ENCODE peak calls at places on chromosomes 13 and 19, in nine cellular contexts. J is effector memory CD4-positive, alpha-beta T cell; G is keratinocyte; V is cardiac muscle cell; A is SJSA1; P is thoracic aorta; Q is CD4-positive, alpha-beta memory T cell; U is GM23338; F is aorta. C is an unnamed sample. For H3K4me1, the result is how much of the 10 kb centered on the place peaks cover.

GRCh38 chr19:31937983-31938382 is 407.4 kb upstream of the ZNF507 start:
- DNase-seq in P (no peak), Q (no peak), A (no peak), F (no peak), V (no peak), J (no peak), U (no peak), G (no peak), C (no peak)

GRCh38 chr13:98470920-98471319 is 106.0 kb downstream of the STK24 start:
- DNase-seq in U (no peak), V (no peak), P (no peak), J (no peak), F (no peak), Q (no peak), G (no peak), A (no peak), C (no peak)

GRCh38 chr13:114234266-114234644 is 442 bp upstream of the CDC16 start:
- DNase-seq in J (no peak), V (no peak), G (no peak), A (no peak), F (no peak), U (peak), Q (no peak), P (no peak), C (no peak)

GRCh38 chr13:78102121-78102677 is 183.6 kb upstream of the EDNRB start:
- DNase-seq in F (peak), U (no peak), Q (no peak), J (no peak), G (peak), A (no peak), P (no peak), V (no peak), C (no peak)

GRCh38 chr13:102707465-102707864 is 12.6 kb upstream of the METTL21C start:
- DNase-seq in A (no peak), F (no peak), G (peak), J (no peak), U (no peak), P (no peak), V (no peak), Q (no peak), C (no peak)

GRCh38 chr19:33788676-33789075 is 8.0 kb upstream of the KCTD15 start:
- DNase-seq in P (no peak), J (no peak), U (no peak), A (no peak), Q (no peak), F (no peak), G (no peak), V (no peak), C (no peak)

GRCh38 chr19:10110076-10110971 is 1.2 kb upstream of the P2RY11 start:
- DNase-seq in A (no peak), G (no peak), Q (no peak), F (no peak), J (no peak), U (no peak), V (no peak), P (no peak), C (no peak)

GRCh38 chr19:10104665-10105221 is 1.4 kb upstream of the PPAN start:
- DNase-seq in A (no peak), V (no peak), G (no peak), P (no peak), U (no peak), J (peak), F (no peak), Q (peak), C (no peak)

GRCh38 chr13:40206241-40207109 is 460.0 kb downstream of the FOXO1 start:
- DNase-seq in P (no peak), F (no peak), A (no peak), Q (peak), J (peak), V (no peak), U (no peak), G (peak), C (peak)

GRCh38 chr19:54517483-54517882 is 14.9 kb downstream of the LAIR2 start:
- DNase-seq in A (peak), P (no peak), V (peak), G (no peak), Q (peak), F (peak), J (no peak), U (peak), C (no peak)

GRCh38 chr13:38630780-38631179 is 56.1 kb upstream of the FREM2 start:
- DNase-seq in Q (no peak), J (no peak), A (no peak), F (no peak), V (no peak), G (no peak), U (no peak), P (no peak), C (no peak)

GRCh38 chr19:19335408-19336158 is 15.0 kb downstream of the MAU2 start:
- DNase-seq in J (no peak), U (no peak), F (no peak), V (no peak), P (no peak), A (no peak), G (no peak), Q (no peak), C (no peak)

GRCh38 chr19:10126213-10126639 is 6.5 kb upstream of the EIF3G start:
- DNase-seq in V (no peak), F (no peak), P (no peak), Q (no peak), U (no peak), J (no peak), G (no peak), A (no peak), C (no peak)

GRCh38 chr13:114339779-114340534 is 25.7 kb downstream of the CHAMP1 start:
- DNase-seq in J (no peak), U (peak), F (no peak), A (no peak), Q (peak), V (no peak), P (no peak), G (no peak), C (no peak)

GRCh38 chr19:23799321-23799720 is 40.6 kb upstream of the ZNF681 start:
- DNase-seq in U (no peak), Q (peak), A (no peak), G (no peak), F (no peak), J (peak), V (peak), P (no peak), C (no peak)

GRCh38 chr13:113915012-113915763 is 51.3 kb upstream of the GAS6 start:
- DNase-seq in J (no peak), U (no peak), Q (no peak), V (no peak), F (no peak), A (no peak), G (no peak), P (no peak), C (no peak)

GRCh38 chr19:49882643-49883042 is 5.1 kb downstream of the TBC1D17 start:
- DNase-seq in F (no peak), V (no peak), Q (no peak), U (no peak), G (no peak), P (no peak), A (no peak), J (no peak), C (no peak)

GRCh38 chr19:49884109-49884508 is 6.6 kb downstream of the TBC1D17 start:
- DNase-seq in P (no peak), A (no peak), G (no peak), V (no peak), U (no peak), J (no peak), Q (no peak), F (no peak), C (no peak)

GRCh38 chr19:49887037-49887652 is 9.5 kb downstream of the IL4I1 start:
- DNase-seq in A (no peak), U (no peak), G (no peak), J (no peak), P (no peak), V (no peak), F (no peak), Q (no peak), C (no peak)

GRCh38 chr19:49883094-49883493 is 5.6 kb downstream of the TBC1D17 start:
- DNase-seq in U (no peak), Q (no peak), F (no peak), V (no peak), P (no peak), J (no peak), A (no peak), G (no peak), C (no peak)

DNA sequence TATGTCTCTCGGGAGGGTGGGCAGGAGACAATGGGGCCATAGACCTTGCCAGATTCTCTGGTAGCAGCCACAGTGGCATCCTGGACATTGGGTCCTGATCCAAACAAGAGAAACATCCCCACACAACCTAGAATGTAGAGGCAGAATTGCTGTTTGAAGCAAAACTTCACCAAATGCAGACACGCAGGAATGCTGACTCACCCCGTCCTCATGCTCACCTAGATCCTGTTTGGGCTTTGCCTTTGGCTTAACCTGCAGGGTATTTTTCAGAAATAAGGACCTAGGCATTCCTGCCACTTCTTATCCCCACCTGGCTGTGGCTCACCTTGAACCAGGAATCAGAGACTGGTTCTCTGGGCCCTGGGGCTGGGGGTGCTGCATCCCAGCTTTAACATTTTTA is 7.3 kb downstream of the TBC1D17 start:
- DNase-seq in A (no peak), G (no peak), P (no peak), J (no peak), U (no peak), V (no peak), Q (no peak), F (no peak), C (no peak)
- H3K4me1 ChIP-seq in A (under half), G (under half), P (under half), J (under half), U (under half), V (under half), Q (under half), F (under half), C (under half)

GRCh38 chr19:41297628-41298326 is 12.2 kb upstream of the CCDC97 start:
- DNase-seq in V (no peak), Q (no peak), F (no peak), G (no peak), J (no peak), U (no peak), P (no peak), A (no peak), C (no peak)
- H3K4me1 ChIP-seq in V (half or more), Q (half or more), F (under half), G (under half), J (half or more), U (under half), P (under half), A (under half), C (under half)

GRCh38 chr19:1362385-1363257 is 21.1 kb upstream of the NDUFS7 start:
- DNase-seq in G (no peak), F (no peak), V (no peak), A (no peak), U (no peak), P (no peak), J (no peak), Q (no peak), C (no peak)

GRCh38 chr19:1361601-1362384 is 21.9 kb upstream of the NDUFS7 start:
- DNase-seq in P (no peak), V (no peak), U (no peak), Q (no peak), G (no peak), J (no peak), A (no peak), F (no peak), C (no peak)

GRCh38 chr19:1360126-1360817 is 23.4 kb upstream of the NDUFS7 start:
- DNase-seq in G (no peak), J (no peak), A (no peak), U (no peak), P (no peak), Q (no peak), F (no peak), V (no peak), C (no peak)

GRCh38 chr19:1363599-1363998 is 20.1 kb upstream of the NDUFS7 start:
- DNase-seq in G (no peak), J (peak), F (no peak), A (no peak), Q (peak), V (no peak), P (no peak), U (no peak), C (no peak)

DNA sequence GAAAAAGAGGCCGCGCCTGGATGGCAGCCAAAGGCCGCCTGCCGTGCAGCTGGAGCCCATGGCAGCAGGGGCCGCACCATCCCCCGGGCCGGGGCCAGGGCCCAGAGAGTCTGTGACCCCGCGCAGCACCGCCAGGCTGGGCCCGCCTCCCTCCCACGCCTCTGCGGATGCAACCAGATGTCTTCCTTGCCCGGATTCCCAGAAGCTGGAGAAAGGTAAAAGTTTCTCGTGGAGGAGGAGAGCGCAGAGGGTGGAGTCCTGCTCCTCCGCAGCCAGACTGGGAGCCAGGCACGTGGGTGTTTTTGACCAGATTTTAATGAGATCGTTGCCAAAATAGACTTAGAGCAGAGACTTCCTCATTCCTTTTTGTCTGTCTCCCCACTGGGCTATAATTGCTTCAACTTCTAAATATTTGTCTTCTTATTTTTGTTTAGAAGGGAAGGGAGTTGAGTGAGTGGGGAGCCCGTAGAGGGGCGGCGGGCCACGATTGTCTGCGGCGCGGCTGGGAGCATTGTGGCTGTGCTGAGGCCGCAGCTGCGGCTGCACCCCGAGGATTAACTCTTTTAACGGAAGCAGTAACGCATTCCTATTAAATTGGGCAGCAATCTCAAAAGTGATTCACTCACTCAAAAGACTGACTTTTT is 22.8 kb upstream of the NDUFS7 start:
- DNase-seq in U (no peak), G (no peak), P (no peak), Q (no peak), A (peak), F (peak), V (no peak), J (no peak), C (no peak)
- H3K4me1 ChIP-seq in U (under half), G (under half), P (half or more), Q (under half), A (under half), F (under half), V (under half), J (under half), C (under half)

DNA sequence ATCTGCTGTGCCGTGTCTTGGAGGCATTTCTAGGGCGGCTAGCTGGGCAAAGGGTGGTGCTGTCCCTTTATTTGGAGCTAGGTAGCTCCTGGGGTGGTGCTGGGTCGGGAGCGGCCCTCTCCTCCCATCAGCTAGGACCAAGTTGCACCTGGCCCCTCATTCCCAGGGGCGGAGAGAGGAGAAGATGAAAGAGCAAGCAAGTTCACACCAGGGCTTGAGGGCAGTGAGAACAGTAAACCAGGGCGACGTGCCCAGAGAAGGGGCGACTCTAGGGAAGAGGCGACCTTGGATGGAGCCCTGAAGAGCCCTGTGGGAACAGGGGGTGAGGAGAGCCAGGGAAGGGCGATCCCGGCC is 17.0 kb upstream of the KCNN1 start:
- DNase-seq in V (no peak), G (no peak), Q (no peak), F (no peak), J (no peak), U (peak), P (no peak), A (no peak), C (no peak)
- H3K4me1 ChIP-seq in V (under half), G (under half), Q (half or more), F (under half), J (half or more), U (under half), P (half or more), A (under half), C (under half)

DNA sequence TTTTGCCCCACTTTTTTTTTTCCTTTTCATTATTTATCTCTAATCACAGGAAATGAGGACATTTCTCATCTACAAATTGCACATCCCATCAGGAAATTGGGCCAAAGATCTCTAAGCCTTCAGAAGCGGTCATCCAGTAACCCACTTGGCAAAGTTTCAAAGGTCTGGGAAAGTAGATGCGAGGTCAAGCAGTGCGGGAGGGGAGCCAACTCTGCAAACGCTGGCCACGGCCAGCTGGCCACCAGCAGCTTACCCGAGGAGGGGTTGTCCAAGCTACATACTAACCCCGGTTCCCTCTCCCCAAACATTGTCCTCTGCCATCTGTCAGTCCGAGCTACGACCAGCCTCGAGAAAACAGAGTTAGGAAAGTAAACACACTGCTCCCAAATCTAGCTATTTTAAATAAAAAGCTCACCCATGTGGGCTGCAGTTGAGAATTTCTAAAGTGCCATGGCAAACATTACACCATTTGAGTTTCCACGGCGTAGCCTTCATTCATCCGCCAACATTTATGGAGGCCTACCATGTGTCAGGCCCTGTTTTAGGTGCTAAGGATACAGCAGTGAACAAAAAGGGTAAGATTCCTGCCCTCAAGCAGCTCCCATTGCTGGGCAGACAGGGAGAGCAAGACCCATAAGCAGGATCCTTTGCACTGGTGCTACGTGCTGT is 11.5 kb downstream of the FFAR2 start:
- DNase-seq in A (no peak), J (no peak), F (no peak), Q (no peak), G (no peak), P (no peak), V (no peak), U (no peak), C (no peak)
- H3K4me1 ChIP-seq in A (under half), J (under half), F (under half), Q (half or more), G (under half), P (under half), V (under half), U (under half), C (under half)

GRCh38 chr13:87536499-87536898 is 134.7 kb upstream of the SLITRK5 start:
- DNase-seq in A (no peak), P (no peak), V (no peak), F (no peak), J (no peak), Q (no peak), G (no peak), U (no peak), C (no peak)
- H3K4me1 ChIP-seq in A (under half), P (under half), V (under half), F (under half), J (under half), Q (under half), G (under half), U (under half), C (under half)

DNA sequence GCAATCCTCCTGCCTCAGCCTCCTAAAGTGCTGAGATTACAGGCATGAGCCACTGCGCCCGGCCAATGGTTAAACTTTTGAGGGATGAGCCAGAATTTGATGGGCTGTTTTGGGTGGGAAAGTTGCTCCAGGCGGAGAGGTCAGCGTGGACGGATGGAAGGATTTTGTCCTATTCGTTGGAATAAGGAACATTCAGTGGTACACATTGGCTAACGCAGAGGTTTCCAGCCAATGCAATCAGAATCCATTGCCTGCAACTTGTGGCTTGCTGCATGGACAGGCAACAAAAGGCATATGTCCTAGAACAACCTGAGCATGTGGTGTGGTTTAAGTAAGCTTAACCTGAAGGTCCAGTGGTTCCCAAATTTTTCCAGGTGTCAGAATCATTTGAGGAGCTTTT is 35.5 kb upstream of the C1QTNF9 start:
- DNase-seq in A (no peak), P (no peak), J (no peak), F (no peak), V (no peak), Q (no peak), G (no peak), U (no peak), C (no peak)
- H3K4me1 ChIP-seq in A (under half), P (under half), J (half or more), F (under half), V (under half), Q (half or more), G (under half), U (under half), C (under half)

GRCh38 chr13:75418997-75419396 is 63.0 kb downstream of the TBC1D4 start:
- DNase-seq in Q (no peak), U (no peak), J (no peak), F (no peak), V (no peak), G (no peak), A (no peak), P (no peak), C (no peak)

GRCh38 chr13:75419656-75420055 is 62.3 kb downstream of the TBC1D4 start:
- DNase-seq in V (no peak), A (no peak), F (no peak), J (no peak), Q (no peak), P (no peak), U (no peak), G (no peak), C (no peak)

GRCh38 chr13:75417647-75418046 is 64.3 kb downstream of the TBC1D4 start:
- DNase-seq in G (no peak), U (no peak), J (no peak), Q (no peak), A (no peak), P (no peak), V (no peak), F (no peak), C (no peak)

GRCh38 chr13:75417006-75417384 is 65.0 kb downstream of the TBC1D4 start:
- DNase-seq in J (no peak), F (no peak), G (no peak), A (no peak), V (no peak), Q (no peak), P (no peak), U (no peak), C (no peak)

DNA sequence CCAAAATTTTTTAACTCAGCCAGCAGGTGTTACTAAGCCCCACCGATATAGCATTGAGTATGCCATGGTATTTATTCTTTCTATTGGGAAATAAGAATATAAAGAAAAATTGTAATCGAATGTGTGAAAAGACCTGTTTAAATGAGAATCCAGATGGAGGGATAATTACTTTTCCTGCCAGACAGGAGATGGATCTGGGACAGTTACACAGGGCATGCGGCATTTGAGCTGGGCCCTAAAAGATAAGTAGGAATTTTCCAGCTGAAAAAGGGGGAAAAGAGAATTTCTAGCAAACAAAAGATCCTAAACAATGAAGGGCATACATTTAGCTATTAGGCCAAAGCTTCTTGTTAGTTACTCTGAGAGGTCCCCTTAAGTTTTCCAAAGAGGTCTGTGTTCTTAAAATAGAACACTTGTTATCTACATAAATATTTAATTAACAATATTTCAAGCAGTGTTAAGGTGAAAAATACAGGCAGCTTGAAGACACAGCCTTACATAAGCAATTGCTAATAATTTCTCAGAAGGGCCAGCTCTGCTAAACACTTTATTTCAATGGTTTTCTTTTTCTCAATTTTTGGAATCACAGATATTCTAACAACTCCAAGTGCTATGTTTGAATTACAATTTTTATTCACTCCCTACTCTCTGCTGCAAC is 63.7 kb downstream of the TBC1D4 start:
- DNase-seq in A (no peak), G (no peak), J (no peak), U (no peak), P (no peak), F (no peak), V (no peak), Q (no peak), C (no peak)
- H3K4me1 ChIP-seq in A (under half), G (under half), J (under half), U (under half), P (under half), F (under half), V (half or more), Q (under half), C (under half)

C was measured in RWPE2.